ENCODE peak calls at places on chromosomes 11 and 22, in four cellular contexts. L, O, F and E are unnamed samples.

GRCh38 chr11:45041556-45041955 is 90.9 kb upstream of the TP53I11 start:
- DNase-seq in F (no peak), O (no peak), L (peak; percentile 90), E (no peak)

GRCh38 chr11:74521666-74522252 is 28.2 kb upstream of the LIPT2 start:
- DNase-seq in O (no peak), F (no peak), L (no peak), E (no peak)

GRCh38 chr11:68200639-68201038 is 12.5 kb downstream of the KMT5B start:
- DNase-seq in L (no peak), O (no peak), F (no peak), E (no peak)

GRCh38 chr11:94117871-94118270 is 10.8 kb upstream of the PANX1 start:
- DNase-seq in O (no peak), L (no peak), F (no peak), E (no peak)

GRCh38 chr11:107592813-107593212 is 1.9 kb downstream of the ELMOD1 start:
- DNase-seq in F (no peak), L (no peak), O (no peak), E (no peak)

GRCh38 chr11:111764621-111765020 is 1.6 kb downstream of the PPP2R1B start:
- DNase-seq in L (no peak), O (no peak), F (no peak), E (no peak)

GRCh38 chr11:86904001-86904400 is 51.2 kb downstream of the FZD4 start:
- DNase-seq in F (no peak), L (no peak), O (no peak), E (no peak)

GRCh38 chr11:65559951-65560537 is 1.9 kb upstream of the LTBP3 start:
- DNase-seq in O (no peak), L (peak; percentile 7), F (no peak), E (no peak)

GRCh38 chr11:133865466-133865865 is 20.2 kb upstream of the SPATA19 start:
- DNase-seq in F (no peak), O (no peak), L (no peak), E (no peak)

GRCh38 chr22:37244114-37244921 is at the start of gene RAC2:
- DNase-seq in L (no peak), O (peak; percentile 98), F (no peak), E (peak; percentile 99)

GRCh38 chr11:36019722-36020121 is 75.9 kb downstream of the LDLRAD3 start:
- DNase-seq in L (no peak), O (no peak), F (no peak), E (no peak)